ENCODE peak calls at places on chromosome 9, in six cellular contexts. D is A673, K is astrocyte, T is PC-3, E is fibroblast of lung, Q is mammary epithelial cell. Z is an unnamed sample.

GRCh38 chr9:86354882-86355399 is 731 bp upstream of the TUT7 start:
- DNase-seq in D (peak; percentile 22), K (peak; percentile 7), T (no peak), E (peak; percentile 33), Q (no peak), Z (no peak)

GRCh38 chr9:128833696-128834095 is 4.1 kb upstream of the SPOUT1 start:
- DNase-seq in D (no peak), K (no peak), T (no peak), E (no peak), Q (no peak), Z (no peak)

GRCh38 chr9:113620377-113621161 is 157.0 kb downstream of the RGS3 start:
- DNase-seq in D (peak; percentile 91), K (peak; percentile 93), T (peak; percentile 82), E (peak; percentile 83), Q (peak; percentile 78), Z (peak; percentile 48)

GRCh38 chr9:78678901-78679300 is 382.0 kb downstream of the PSAT1 start:
- DNase-seq in D (no peak), K (no peak), T (no peak), E (no peak), Q (no peak), Z (no peak)

GRCh38 chr9:16729656-16730055 is 140.8 kb downstream of the BNC2 start:
- DNase-seq in D (no peak), K (no peak), T (no peak), E (no peak), Q (no peak), Z (peak; percentile 27)

GRCh38 chr9:131095666-131096489 is 453 bp upstream of the AIF1L start:
- DNase-seq in D (peak; percentile 64), K (no peak), T (peak; percentile 34), E (no peak), Q (no peak), Z (peak; percentile 94)

GRCh38 chr9:111529787-111530186 is 4.8 kb downstream of the ZNF483 start:
- DNase-seq in D (peak; percentile 74), K (no peak), T (no peak), E (no peak), Q (no peak), Z (peak; percentile 59)

GRCh38 chr9:69397384-69398214 is 72.6 kb downstream of the ENTREP1 start:
- DNase-seq in D (no peak), K (peak; percentile 31), T (peak; percentile 35), E (no peak), Q (no peak), Z (no peak)

GRCh38 chr9:128550770-128551651 is 1.4 kb upstream of the SPTAN1 start:
- DNase-seq in D (no peak), K (peak; percentile 57), T (no peak), E (no peak), Q (peak; percentile 27), Z (peak; percentile 88)

GRCh38 chr9:136138566-136138965 is 19.9 kb upstream of the TMEM250 start:
- DNase-seq in D (peak; percentile 77), K (no peak), T (peak; percentile 58), E (peak; percentile 4), Q (no peak), Z (peak; percentile 91)

GRCh38 chr9:128773049-128773448 is 1.3 kb upstream of the ZER1 start:
- DNase-seq in D (no peak), K (no peak), T (no peak), E (no peak), Q (no peak), Z (no peak)

GRCh38 chr9:119951090-119951489 is 581.9 kb upstream of the BRINP1 start:
- DNase-seq in D (no peak), K (peak; percentile 97), T (no peak), E (peak; percentile 4), Q (no peak), Z (no peak)

GRCh38 chr9:133707761-133708122 is 30.4 kb downstream of the SARDH start:
- DNase-seq in D (no peak), K (no peak), T (no peak), E (no peak), Q (no peak), Z (no peak)

GRCh38 chr9:21028476-21028875 is 3.0 kb downstream of the HACD4 start:
- DNase-seq in D (peak; percentile 1), K (no peak), T (no peak), E (peak; percentile 12), Q (no peak), Z (no peak)

GRCh38 chr9:111483419-111483861 is 743 bp downstream of the ECPAS start:
- DNase-seq in D (peak; percentile 74), K (no peak), T (peak; percentile 31), E (no peak), Q (peak; percentile 30), Z (no peak)

GRCh38 chr9:75996726-75997125 is 106.3 kb downstream of the PCSK5 start:
- DNase-seq in D (no peak), K (no peak), T (no peak), E (no peak), Q (peak; percentile 55), Z (no peak)

GRCh38 chr9:73780916-73781315 is 629.3 kb downstream of the ANXA1 start:
- DNase-seq in D (peak; percentile 2), K (peak; percentile 96), T (peak; percentile 38), E (peak; percentile 69), Q (peak; percentile 93), Z (no peak)

GRCh38 chr9:34503406-34503805 is 19.4 kb downstream of the ENHO start:
- DNase-seq in D (no peak), K (no peak), T (peak; percentile 90), E (no peak), Q (no peak), Z (no peak)

GRCh38 chr9:81394816-81395215 is 294.5 kb downstream of the TLE1 start:
- DNase-seq in D (peak; percentile 56), K (no peak), T (no peak), E (peak; percentile 65), Q (no peak), Z (no peak)

GRCh38 chr9:93954436-93955355 is at the start of gene BARX1:
- DNase-seq in D (peak; percentile 40), K (no peak), T (no peak), E (no peak), Q (no peak), Z (peak; percentile 71)
- TF ChIP-seq EZH2 in D (peak; percentile 62), K (peak; percentile 78), T (no peak), E (peak; percentile 73), Q (no peak), Z (no peak)

DNA sequence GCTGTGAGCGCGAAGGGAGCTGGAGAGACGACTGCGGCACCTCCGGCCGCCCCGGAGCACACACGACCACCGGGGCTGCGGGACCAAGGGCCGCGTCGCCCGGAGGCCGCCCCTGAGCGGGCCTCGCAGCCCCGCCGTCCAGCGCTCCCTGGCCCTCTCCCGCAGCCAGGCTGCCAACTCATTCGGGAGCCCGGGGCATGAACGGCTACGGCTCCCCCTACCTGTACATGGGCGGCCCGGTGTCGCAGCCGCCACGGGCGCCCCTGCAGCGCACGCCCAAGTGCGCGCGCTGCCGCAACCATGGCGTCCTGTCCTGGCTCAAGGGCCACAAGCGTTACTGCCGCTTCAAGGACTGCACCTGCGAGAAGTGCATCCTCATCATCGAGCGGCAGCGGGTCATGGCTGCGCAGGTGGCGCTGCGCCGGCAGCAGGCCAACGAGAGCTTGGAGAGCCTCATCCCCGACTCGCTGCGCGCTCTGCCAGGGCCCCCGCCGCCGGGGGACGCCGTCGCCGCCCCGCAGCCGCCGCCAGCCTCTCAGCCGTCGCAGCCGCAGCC is 428 bp downstream of the DMRT3 start:
- DNase-seq in D (no peak), K (no peak), T (peak; percentile 11), E (no peak), Q (peak; percentile 24), Z (peak; percentile 78)
- TF ChIP-seq EZH2 in D (no peak), K (peak; percentile 85), T (no peak), E (peak; percentile 53), Q (no peak), Z (peak; percentile 79)

GRCh38 chr9:77019810-77020437 is 469 bp downstream of the FOXB2 start:
- DNase-seq in D (no peak), K (no peak), T (no peak), E (no peak), Q (no peak), Z (peak; percentile 27)

GRCh38 chr9:77021928-77022782 is 2.7 kb downstream of the FOXB2 start:
- DNase-seq in D (no peak), K (no peak), T (no peak), E (no peak), Q (no peak), Z (peak; percentile 67)

GRCh38 chr9:77022783-77023440 is 3.5 kb downstream of the FOXB2 start:
- DNase-seq in D (no peak), K (no peak), T (no peak), E (no peak), Q (no peak), Z (peak; percentile 81)

GRCh38 chr9:77020438-77021264 is 1.2 kb downstream of the FOXB2 start:
- DNase-seq in D (no peak), K (no peak), T (no peak), E (no peak), Q (no peak), Z (peak; percentile 51)

DNA sequence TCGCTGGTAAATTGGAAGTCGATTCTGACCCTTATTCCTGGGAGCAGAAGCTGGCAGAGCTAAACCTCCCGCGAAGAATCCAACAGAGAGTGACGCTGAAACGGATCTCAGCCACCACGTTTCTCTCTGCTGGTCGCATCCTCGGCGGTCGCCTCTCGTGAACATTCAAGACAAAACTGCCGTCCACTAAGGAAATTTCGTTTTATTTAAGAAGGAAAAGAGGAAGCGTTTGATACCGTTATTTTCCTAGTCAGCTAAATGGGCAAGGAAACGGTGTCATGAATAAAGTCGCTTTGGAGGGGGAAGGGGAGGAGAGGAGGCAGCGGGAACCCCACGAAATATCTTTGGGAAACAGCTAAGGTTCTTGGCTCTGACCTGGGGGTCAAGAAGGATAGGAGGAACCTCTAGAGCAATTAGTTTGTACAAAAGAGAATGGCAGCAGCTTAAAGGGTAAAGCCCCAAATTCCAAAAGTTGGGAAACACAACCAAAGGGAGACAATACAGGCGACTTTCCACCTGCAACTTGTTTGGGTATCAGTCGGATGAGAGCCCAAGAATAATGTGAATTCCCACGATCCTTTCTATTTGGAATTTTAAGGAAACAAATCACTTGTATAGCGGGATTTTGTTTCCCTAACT is 2.0 kb downstream of the FOXB2 start:
- DNase-seq in D (no peak), K (no peak), T (no peak), E (peak; percentile 50), Q (no peak), Z (peak; percentile 62)
- TF ChIP-seq EZH2 in D (no peak), K (no peak), T (no peak), E (no peak), Q (peak; percentile 44), Z (no peak)

GRCh38 chr9:122228906-122229837 is at the start of gene LHX6:
- DNase-seq in D (no peak), K (peak; percentile 22), T (peak; percentile 38), E (peak; percentile 27), Q (peak; percentile 54), Z (peak; percentile 61)
- TF ChIP-seq EZH2 in D (peak; percentile 94), K (peak; percentile 78), T (no peak), E (peak; percentile 95), Q (peak; percentile 48), Z (peak; percentile 86)

DNA sequence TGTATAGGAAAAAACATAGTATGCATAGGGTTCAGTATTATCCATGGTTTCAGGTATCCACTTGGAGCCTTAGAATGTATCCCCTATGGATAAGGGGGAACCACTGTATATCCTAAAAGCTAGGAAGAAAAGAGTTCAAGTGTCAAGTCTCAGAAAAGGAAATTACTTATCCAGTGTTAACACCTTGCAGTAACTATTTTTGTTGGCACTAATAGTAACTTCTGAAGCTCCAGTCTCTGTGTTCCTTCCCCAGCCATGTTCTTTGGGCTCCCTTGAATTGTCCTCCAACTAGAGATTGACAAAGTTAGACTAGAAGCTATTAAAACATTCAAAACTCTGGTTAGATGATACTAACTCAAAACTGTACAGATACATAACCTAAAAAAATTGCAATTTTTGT is 370.8 kb downstream of the NFIB start:
- DNase-seq in D (no peak), K (no peak), T (no peak), E (no peak), Q (no peak), Z (no peak)
- TF ChIP-seq EZH2 in D (no peak), K (no peak), T (no peak), E (no peak), Q (no peak), Z (no peak)

Z was measured in neural progenitor cell.